ENCODE peak calls at places on chromosomes 16 and 17, in four cellular contexts. One of them, this sample, is unnamed.

GRCh38 chr17:31052187-31052889 is 42.4 kb upstream of the NF1 start:
- DNase-seq in ovary: no peak
- DNase-seq in Peyer's patch: peak; percentile 49
- DNase-seq in uterus: peak; percentile 55
- DNase-seq in this sample: peak; percentile 34

GRCh38 chr16:86343733-86344585 is 166.4 kb upstream of the FOXF1 start:
- DNase-seq in ovary: no peak
- DNase-seq in Peyer's patch: no peak
- DNase-seq in uterus: no peak
- DNase-seq in this sample: no peak

GRCh38 chr17:46854515-46854914 is 3.1 kb downstream of the WNT9B start:
- DNase-seq in ovary: no peak
- DNase-seq in Peyer's patch: no peak
- DNase-seq in uterus: no peak
- DNase-seq in this sample: no peak

GRCh38 chr16:19118938-19119431 is 5.2 kb downstream of the ITPRIPL2 start:
- DNase-seq in ovary: peak; percentile 58
- DNase-seq in Peyer's patch: peak; percentile 55
- DNase-seq in uterus: peak; percentile 69
- DNase-seq in this sample: peak; percentile 35

GRCh38 chr17:75144816-75145511 is 9.3 kb downstream of the JPT1 start:
- DNase-seq in ovary: no peak
- DNase-seq in Peyer's patch: peak; percentile 41
- DNase-seq in uterus: no peak
- DNase-seq in this sample: no peak

GRCh38 chr16:9499921-9500593 is 408.6 kb downstream of the HAPSTR1 start:
- DNase-seq in ovary: no peak
- DNase-seq in Peyer's patch: no peak
- DNase-seq in uterus: no peak
- DNase-seq in this sample: no peak

GRCh38 chr17:6815775-6816174 is 15.8 kb downstream of the TEKT1 start:
- DNase-seq in ovary: no peak
- DNase-seq in Peyer's patch: no peak
- DNase-seq in uterus: no peak
- DNase-seq in this sample: no peak

GRCh38 chr16:53773150-53773846 is 69.3 kb downstream of the FTO start:
- DNase-seq in ovary: no peak
- DNase-seq in Peyer's patch: peak; percentile 69
- DNase-seq in uterus: no peak
- DNase-seq in this sample: no peak

GRCh38 chr16:722835-723633 is 2.1 kb downstream of the ANTKMT start:
- DNase-seq in ovary: no peak
- DNase-seq in Peyer's patch: no peak
- DNase-seq in uterus: no peak
- DNase-seq in this sample: no peak

GRCh38 chr16:58814348-58814801 is 80.3 kb upstream of the GOT2 start:
- DNase-seq in ovary: peak; percentile 35
- DNase-seq in Peyer's patch: peak; percentile 47
- DNase-seq in uterus: peak; percentile 21
- DNase-seq in this sample: no peak

GRCh38 chr17:49717371-49717841 is 9.6 kb upstream of the SLC35B1 start:
- DNase-seq in ovary: no peak
- DNase-seq in Peyer's patch: no peak
- DNase-seq in uterus: no peak
- DNase-seq in this sample: no peak

GRCh38 chr17:49722066-49722465 is 14.3 kb upstream of the SLC35B1 start:
- DNase-seq in ovary: no peak
- DNase-seq in Peyer's patch: no peak
- DNase-seq in uterus: no peak
- DNase-seq in this sample: no peak

GRCh38 chr17:49715717-49716279 is 8.0 kb upstream of the SLC35B1 start:
- DNase-seq in ovary: no peak
- DNase-seq in Peyer's patch: no peak
- DNase-seq in uterus: no peak
- DNase-seq in this sample: no peak

GRCh38 chr17:49715221-49715620 is 7.5 kb upstream of the SLC35B1 start:
- DNase-seq in ovary: no peak
- DNase-seq in Peyer's patch: no peak
- DNase-seq in uterus: no peak
- DNase-seq in this sample: no peak

GRCh38 chr17:49716952-49717351 is 9.2 kb upstream of the SLC35B1 start:
- DNase-seq in ovary: no peak
- DNase-seq in Peyer's patch: no peak
- DNase-seq in uterus: no peak
- DNase-seq in this sample: no peak
- TF ChIP-seq POLR2A in ovary: no peak
- TF ChIP-seq POLR2A in Peyer's patch: no peak
- TF ChIP-seq POLR2A in uterus: no peak
- TF ChIP-seq POLR2A in this sample: no peak

GRCh38 chr16:15811778-15812750 is 44.8 kb downstream of the MYH11 start:
- DNase-seq in ovary: no peak
- DNase-seq in Peyer's patch: no peak
- DNase-seq in uterus: no peak
- DNase-seq in this sample: no peak
- H3K27ac ChIP-seq in ovary: peak overlapping the region; percentile 42
- H3K27ac ChIP-seq in Peyer's patch: peak overlapping the region; percentile 39
- H3K27ac ChIP-seq in uterus: peak overlapping the region; percentile 86
- H3K27ac ChIP-seq in this sample: peak overlapping the region; percentile 64

GRCh38 chr17:73882590-73882989 is 238.3 kb upstream of the SDK2 start:
- DNase-seq in ovary: no peak
- DNase-seq in Peyer's patch: no peak
- DNase-seq in uterus: no peak
- DNase-seq in this sample: no peak
- TF ChIP-seq POLR2A in ovary: no peak
- TF ChIP-seq POLR2A in Peyer's patch: no peak
- TF ChIP-seq POLR2A in uterus: no peak
- TF ChIP-seq POLR2A in this sample: no peak

DNA sequence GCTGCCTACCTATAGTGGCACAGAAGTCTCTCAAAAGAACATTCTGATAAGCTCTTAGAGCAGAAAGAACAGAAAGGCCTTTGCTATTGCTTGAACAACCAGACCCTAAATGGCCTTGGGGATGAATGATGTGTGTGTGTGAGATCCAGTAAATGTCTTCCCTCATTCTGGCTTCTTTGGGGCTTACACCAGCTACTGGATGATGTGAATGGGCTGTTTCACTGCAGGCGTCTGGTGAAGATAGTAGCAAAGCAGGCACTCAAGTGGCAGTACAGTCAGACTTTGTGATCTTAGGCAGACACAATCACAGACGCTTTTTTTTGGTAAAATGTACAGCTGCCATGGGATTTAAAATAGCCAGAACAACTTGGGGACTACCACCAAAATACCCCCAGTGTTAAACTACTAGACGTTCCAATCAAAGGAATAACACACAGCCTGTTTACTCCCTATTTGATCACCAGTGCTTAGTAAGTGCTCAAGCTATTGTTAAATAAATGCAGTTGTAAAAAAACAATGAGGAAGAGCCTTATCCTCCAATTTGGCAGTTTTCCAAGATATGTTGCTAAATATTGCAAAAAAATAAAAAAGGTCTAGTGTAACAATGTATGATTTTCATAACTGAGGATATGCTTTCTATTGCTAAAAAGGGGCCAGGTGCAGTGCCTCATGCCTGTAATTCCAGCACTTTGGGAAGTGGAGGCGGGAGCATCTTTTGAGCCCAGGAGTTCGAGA is 17.9 kb downstream of the NDUFAB1 start:
- DNase-seq in ovary: no peak
- DNase-seq in Peyer's patch: no peak
- DNase-seq in uterus: no peak
- DNase-seq in this sample: no peak
- H3K27ac ChIP-seq in ovary: no peak overlapping the region
- H3K27ac ChIP-seq in Peyer's patch: no peak overlapping the region
- H3K27ac ChIP-seq in uterus: no peak overlapping the region
- H3K27ac ChIP-seq in this sample: peak overlapping the region; percentile 49

DNA sequence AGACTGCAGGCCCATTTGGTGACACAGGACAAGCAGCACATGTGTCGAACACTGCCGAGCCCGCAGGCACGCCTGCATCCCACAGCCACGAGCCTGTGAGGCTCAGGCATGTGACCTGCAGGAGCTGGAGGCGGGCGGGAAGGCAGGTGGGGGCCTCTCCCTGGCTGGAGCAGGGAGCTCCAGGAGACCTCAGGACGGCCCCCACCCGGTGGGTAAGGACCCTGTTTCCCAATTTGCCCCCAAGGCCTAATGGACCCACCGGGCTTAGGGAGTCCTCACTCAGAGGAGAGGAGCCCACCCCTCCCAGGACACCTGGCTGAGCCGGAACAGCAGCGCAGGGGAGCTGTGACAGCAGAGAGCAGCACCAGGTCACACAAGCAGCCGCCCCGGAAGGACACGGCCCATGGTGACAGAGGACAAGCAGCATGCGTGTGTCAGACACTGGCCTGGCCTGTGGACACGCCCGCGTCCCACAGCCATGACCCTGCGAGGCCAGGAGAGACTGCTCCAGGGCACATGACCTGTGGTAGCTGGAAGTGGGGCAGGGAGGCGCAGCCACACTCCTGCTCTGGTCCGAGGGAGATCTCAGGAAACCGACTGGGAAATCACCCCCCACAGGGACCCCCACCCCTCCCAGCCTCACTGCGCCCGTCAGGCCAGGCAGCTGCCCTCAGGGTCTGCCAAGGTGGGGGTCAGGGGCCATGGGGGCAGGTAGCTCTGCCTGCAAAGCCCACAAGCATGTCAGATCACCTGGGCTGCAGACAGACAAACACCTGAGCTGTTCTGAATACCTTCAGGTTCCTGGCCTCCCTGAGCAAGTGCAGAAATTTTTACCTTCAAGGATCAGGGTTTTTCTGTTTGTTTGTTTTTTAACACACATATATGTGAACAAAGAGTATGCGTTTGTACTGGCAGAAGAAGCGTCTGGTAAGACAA is 2.4 kb downstream of the SPSB3 start:
- DNase-seq in ovary: no peak
- DNase-seq in Peyer's patch: no peak
- DNase-seq in uterus: no peak
- DNase-seq in this sample: no peak
- TF ChIP-seq POLR2A in ovary: no peak
- TF ChIP-seq POLR2A in Peyer's patch: no peak
- TF ChIP-seq POLR2A in uterus: no peak
- TF ChIP-seq POLR2A in this sample: no peak

GRCh38 chr16:2047330-2048115 is at the start of the genes NTHL1 and TSC2:
- DNase-seq in ovary: peak; percentile 96
- DNase-seq in Peyer's patch: peak; percentile 98
- DNase-seq in uterus: peak; percentile 96
- DNase-seq in this sample: peak; percentile 93

GRCh38 chr16:2046889-2047329 is 725 bp downstream of the NTHL1 start:
- DNase-seq in ovary: no peak
- DNase-seq in Peyer's patch: no peak
- DNase-seq in uterus: no peak
- DNase-seq in this sample: no peak

GRCh38 chr16:2048116-2048543 is 345 bp downstream of the TSC2 start:
- DNase-seq in ovary: no peak
- DNase-seq in Peyer's patch: peak; percentile 58
- DNase-seq in uterus: no peak
- DNase-seq in this sample: no peak

GRCh38 chr16:2044541-2044940 is 3.1 kb downstream of the NTHL1 start:
- DNase-seq in ovary: no peak
- DNase-seq in Peyer's patch: no peak
- DNase-seq in uterus: no peak
- DNase-seq in this sample: no peak

DNA sequence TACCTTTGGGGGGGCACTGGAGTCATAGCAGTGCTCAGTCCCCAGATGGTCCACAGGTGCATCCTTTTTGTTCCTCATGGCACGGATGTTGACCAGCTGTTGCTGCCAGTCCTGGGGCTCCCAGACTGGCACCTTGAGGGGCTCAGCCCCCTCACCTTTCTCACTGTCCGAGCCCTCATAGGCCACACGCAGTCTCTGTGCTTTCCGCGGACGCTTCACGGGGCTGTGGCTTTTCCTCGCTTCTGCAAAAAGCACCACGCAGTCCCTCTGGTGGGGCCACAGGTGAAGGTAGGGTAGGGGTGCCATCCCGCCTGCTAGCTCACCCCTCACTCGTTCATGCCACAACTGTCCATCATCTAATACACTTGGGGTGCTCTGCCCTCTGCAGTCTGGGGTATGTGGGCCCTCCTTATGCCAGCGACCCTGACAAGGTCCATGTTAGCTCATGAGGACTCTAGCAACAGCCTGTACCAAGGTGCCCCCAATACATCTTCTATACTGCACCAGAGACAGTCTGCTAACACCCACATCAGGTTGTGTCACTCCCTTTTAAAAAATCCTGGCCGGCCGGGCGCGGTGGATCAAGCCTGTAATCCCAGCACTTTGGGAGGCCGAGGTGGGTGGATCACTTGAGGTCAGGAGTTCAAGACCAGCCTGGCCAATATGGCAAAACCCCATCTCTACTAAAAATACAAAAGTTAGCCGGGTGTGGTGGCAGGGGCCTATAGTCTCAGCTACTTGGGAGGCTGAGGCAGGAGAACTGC is 1.3 kb downstream of the NTHL1 start:
- DNase-seq in ovary: no peak
- DNase-seq in Peyer's patch: no peak
- DNase-seq in uterus: no peak
- DNase-seq in this sample: no peak
- H3K27ac ChIP-seq in ovary: peak overlapping the region; percentile 70
- H3K27ac ChIP-seq in Peyer's patch: peak overlapping the region; percentile 75
- H3K27ac ChIP-seq in uterus: peak overlapping the region; percentile 73
- H3K27ac ChIP-seq in this sample: no peak overlapping the region

GRCh38 chr17:80192268-80192667 is 22.4 kb downstream of the CARD14 start:
- DNase-seq in ovary: no peak
- DNase-seq in Peyer's patch: no peak
- DNase-seq in uterus: no peak
- DNase-seq in this sample: no peak
- TF ChIP-seq POLR2A in ovary: no peak
- TF ChIP-seq POLR2A in Peyer's patch: no peak
- TF ChIP-seq POLR2A in uterus: no peak
- TF ChIP-seq POLR2A in this sample: no peak